ENCODE peak calls at places on chromosomes 6 and 20, in four cellular contexts. K, V, O and W are unnamed samples.
A peak's percentile ranks its signal among the peaks of the same experiment; 100 is the strongest.

GRCh38 chr6:167396659-167397490 is 72.0 kb downstream of the TTLL2 start:
- DNase-seq in K (no peak), V (no peak), O (no peak), W (no peak)

GRCh38 chr20:62246872-62247652 is 8.7 kb downstream of the OSBPL2 start:
- DNase-seq in V (peak; percentile 66), O (no peak), K (no peak), W (no peak)

GRCh38 chr6:93293399-93294271 is 125.7 kb downstream of the EPHA7 start:
- DNase-seq in O (no peak), V (no peak), K (no peak), W (no peak)

GRCh38 chr6:131825946-131826345 is 18.1 kb downstream of the ENPP1 start:
- DNase-seq in K (no peak), O (no peak), V (no peak), W (no peak)

GRCh38 chr20:13002256-13002655 is 6.5 kb upstream of the SPTLC3 start:
- DNase-seq in K (no peak), V (no peak), O (no peak), W (no peak)

GRCh38 chr6:144417686-144418085 is 132.6 kb downstream of the UTRN start:
- DNase-seq in K (no peak), V (no peak), O (peak; percentile 27), W (peak; percentile 34)

GRCh38 chr6:121993362-121993761 is 406.1 kb upstream of the HSF2 start:
- DNase-seq in V (no peak), O (no peak), K (no peak), W (no peak)

GRCh38 chr6:26576929-26577719 is 19.6 kb upstream of the ABT1 start:
- DNase-seq in K (no peak), V (peak; percentile 44), O (peak; percentile 79), W (peak; percentile 76)

GRCh38 chr20:22686097-22686496 is 101.7 kb upstream of the FOXA2 start:
- DNase-seq in K (no peak), O (peak; percentile 47), V (peak; percentile 40), W (peak; percentile 77)

GRCh38 chr20:36167826-36168634 is 13.5 kb downstream of the EPB41L1 start:
- DNase-seq in K (no peak), V (no peak), O (peak; percentile 12), W (peak; percentile 59)

GRCh38 chr6:63477422-63478040 is 94.7 kb upstream of the LOC128125822 start:
- DNase-seq in O (no peak), K (no peak), V (no peak), W (no peak)

GRCh38 chr6:155157101-155157500 is 106.7 kb upstream of the CLDN20 start:
- DNase-seq in V (no peak), O (no peak), K (no peak), W (no peak)

GRCh38 chr6:106160189-106160588 is 74.1 kb downstream of the PRDM1 start:
- DNase-seq in K (no peak), O (peak; percentile 36), V (no peak), W (no peak)

GRCh38 chr6:99589907-99590493 is 16.6 kb upstream of the PRDM13 start:
- DNase-seq in O (no peak), V (no peak), K (no peak), W (no peak)
- TF ChIP-seq CTCF in O (no peak), V (no peak), K (no peak), W (no peak)

GRCh38 chr6:54244430-54244829 is 63.8 kb upstream of the TINAG start:
- DNase-seq in K (no peak), V (no peak), O (peak; percentile 36), W (peak; percentile 42)
- TF ChIP-seq CTCF in K (no peak), V (peak; percentile 56), O (peak; percentile 57), W (peak; percentile 49)

GRCh38 chr6:82567621-82568020 is 204.0 kb downstream of the TPBG start:
- DNase-seq in O (no peak), K (no peak), V (no peak), W (peak; percentile 20)
- TF ChIP-seq CTCF in O (no peak), K (no peak), V (no peak), W (no peak)

GRCh38 chr6:127554435-127555006 is 22.5 kb upstream of the C6orf58 start:
- DNase-seq in V (no peak), O (peak; percentile 34), K (no peak), W (peak; percentile 68)
- TF ChIP-seq CTCF in V (peak; percentile 31), O (peak; percentile 51), K (no peak), W (peak; percentile 60)

GRCh38 chr6:165758441-165758840 is 95.4 kb upstream of the PDE10A start:
- DNase-seq in K (no peak), V (no peak), O (no peak), W (no peak)

GRCh38 chr6:165762125-165762524 is 99.1 kb upstream of the PDE10A start:
- DNase-seq in K (no peak), V (no peak), O (no peak), W (no peak)

GRCh38 chr6:165760126-165760802 is 97.2 kb upstream of the PDE10A start:
- DNase-seq in V (no peak), K (no peak), O (no peak), W (no peak)

GRCh38 chr6:165762876-165763275 is 99.8 kb upstream of the PDE10A start:
- DNase-seq in V (no peak), O (no peak), K (no peak), W (peak; percentile 56)

GRCh38 chr6:165760803-165761185 is 97.8 kb upstream of the PDE10A start:
- DNase-seq in K (no peak), O (no peak), V (no peak), W (no peak)
- TF ChIP-seq CTCF in K (no peak), O (no peak), V (no peak), W (no peak)

GRCh38 chr6:99473730-99474129 is 41.5 kb downstream of the USP45 start:
- DNase-seq in K (no peak), V (no peak), O (no peak), W (no peak)

DNA sequence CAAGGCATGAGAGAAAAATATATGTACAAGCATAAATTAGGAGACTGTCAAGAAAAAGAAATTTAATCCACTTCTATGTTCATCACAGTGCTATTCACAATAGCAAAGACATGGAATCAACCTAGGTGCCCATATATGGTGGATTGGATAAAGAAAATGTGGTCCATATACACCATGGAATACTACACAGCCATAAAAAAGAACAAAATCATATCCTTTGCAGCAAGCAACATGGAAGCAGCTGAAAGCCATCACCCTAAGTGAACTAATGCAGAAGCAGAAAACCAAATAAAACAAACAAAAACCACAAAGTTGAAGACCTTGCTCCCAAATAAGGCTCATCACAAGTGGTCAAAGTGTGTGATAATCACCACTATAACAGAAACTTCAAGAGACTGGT is 36.7 kb downstream of the USP45 start:
- DNase-seq in O (no peak), V (no peak), K (no peak), W (no peak)
- TF ChIP-seq CTCF in O (no peak), V (no peak), K (no peak), W (no peak)